ENCODE peak calls at places on chromosomes 12 and 14, in eight cellular contexts. T is transverse colon; X is skeletal muscle cell; O is left colon; J is GM23248; Q is upper lobe of right lung; L is activated CD8-positive, alpha-beta memory T cell treated with anti-CD3 and anti-CD28 coated beads, Interleukin-2, amount 10 ng/mL, durations not matched to agents 7 days and 5 days; F is HFF-Myc. E is an unnamed sample.

GRCh38 chr14:92922883-92923743 is at the start of gene CHGA:
- DNase-seq in T (peak), X (no peak), O (peak), J (peak), Q (peak), L (peak), F (no peak), E (peak)

GRCh38 chr12:102539651-102540553 is 59.5 kb upstream of the IGF1 start:
- DNase-seq in T (no peak), X (peak), O (no peak), J (peak), Q (no peak), L (no peak), F (peak), E (peak)

GRCh38 chr14:100288382-100289185 is 17.7 kb downstream of the SLC25A29 start:
- DNase-seq in T (no peak), X (no peak), O (no peak), J (peak), Q (peak), L (no peak), F (peak), E (no peak)

GRCh38 chr14:55353686-55354467 is 57.8 kb downstream of the ATG14 start:
- DNase-seq in T (peak), X (no peak), O (no peak), J (no peak), Q (no peak), L (no peak), F (no peak), E (no peak)

GRCh38 chr14:76647699-76648298 is 113.5 kb upstream of the VASH1 start:
- DNase-seq in T (peak), X (peak), O (no peak), J (peak), Q (no peak), L (peak), F (peak), E (peak)

GRCh38 chr12:3133410-3133793 is 56.2 kb downstream of the TSPAN9 start:
- DNase-seq in T (no peak), X (no peak), O (no peak), J (peak), Q (no peak), L (no peak), F (no peak), E (no peak)

GRCh38 chr12:104643921-104644669 is 187.3 kb downstream of the CHST11 start:
- DNase-seq in T (peak), X (no peak), O (peak), J (no peak), Q (no peak), L (no peak), F (no peak), E (no peak)

GRCh38 chr14:84591827-84592540 is 938.0 kb upstream of the FLRT2 start:
- DNase-seq in T (no peak), X (no peak), O (no peak), J (no peak), Q (no peak), L (no peak), F (no peak), E (no peak)

GRCh38 chr14:74572829-74573360 is 39.1 kb downstream of the LTBP2 start:
- DNase-seq in T (no peak), X (no peak), O (no peak), J (no peak), Q (no peak), L (no peak), F (no peak), E (peak)

GRCh38 chr12:41234672-41235071 is 46.6 kb downstream of the PDZRN4 start:
- DNase-seq in T (no peak), X (no peak), O (no peak), J (no peak), Q (no peak), L (no peak), F (no peak), E (no peak)

GRCh38 chr12:121807656-121808347 is 4.0 kb downstream of the SETD1B start:
- DNase-seq in T (no peak), X (no peak), O (no peak), J (no peak), Q (no peak), L (no peak), F (no peak), E (no peak)

GRCh38 chr12:118219106-118219505 is 83.2 kb downstream of the PEBP1 start:
- DNase-seq in T (no peak), X (no peak), O (no peak), J (no peak), Q (no peak), L (no peak), F (no peak), E (no peak)

GRCh38 chr12:109759076-109759420 is 45.4 kb downstream of the FAM222A start:
- DNase-seq in T (peak), X (no peak), O (peak), J (no peak), Q (peak), L (no peak), F (no peak), E (no peak)

GRCh38 chr12:123118397-123118945 is 32.4 kb downstream of the PITPNM2 start:
- DNase-seq in T (peak), X (no peak), O (peak), J (no peak), Q (no peak), L (no peak), F (no peak), E (no peak)

GRCh38 chr14:87940894-87941293 is 52.1 kb downstream of the GALC start:
- DNase-seq in T (no peak), X (no peak), O (no peak), J (no peak), Q (no peak), L (no peak), F (no peak), E (no peak)

GRCh38 chr12:16844875-16845274 is 238.9 kb upstream of the LMO3 start:
- DNase-seq in T (no peak), X (no peak), O (no peak), J (peak), Q (no peak), L (no peak), F (no peak), E (no peak)

GRCh38 chr12:111297703-111298426 is 71.0 kb downstream of the PHETA1 start:
- DNase-seq in T (no peak), X (no peak), O (no peak), J (no peak), Q (no peak), L (no peak), F (no peak), E (no peak)

GRCh38 chr12:53096089-53096741 is 1.3 kb upstream of the IGFBP6 start:
- DNase-seq in T (peak), X (peak), O (no peak), J (peak), Q (no peak), L (no peak), F (no peak), E (peak)

GRCh38 chr12:106170285-106170684 is 31.5 kb upstream of the NUAK1 start:
- DNase-seq in T (no peak), X (peak), O (no peak), J (peak), Q (no peak), L (no peak), F (no peak), E (peak)

GRCh38 chr12:38137716-38138115 is 178.9 kb upstream of the ALG10B start:
- DNase-seq in T (no peak), X (no peak), O (no peak), J (no peak), Q (no peak), L (no peak), F (no peak), E (no peak)

GRCh38 chr12:56990648-56991318 is 15.6 kb downstream of the ZBTB39 start:
- DNase-seq in T (no peak), X (no peak), O (no peak), J (no peak), Q (no peak), L (no peak), F (no peak), E (no peak)